ENCODE peak calls at places on chromosomes 13 and 19, in seven cellular contexts. C is PC-3, H is HCT116, J is hepatocyte, Q is GM23248, R is PC-9, A is MM.1S. F is an unnamed sample.

GRCh38 chr19:47729468-47729798 is 15.9 kb upstream of the NOP53 start:
- DNase-seq in C (peak; percentile 89), H (peak; percentile 79), J (peak; percentile 87), Q (peak; percentile 90), R (peak; percentile 86), A (no peak), F (peak; percentile 66)

GRCh38 chr19:15285896-15286591 is 46.3 kb downstream of the BRD4 start:
- DNase-seq in C (no peak), H (no peak), J (no peak), Q (no peak), R (no peak), A (peak; percentile 62), F (peak; percentile 44)

GRCh38 chr19:2288743-2289713 is 7.1 kb upstream of the PEAK3 start:
- DNase-seq in C (no peak), H (no peak), J (no peak), Q (no peak), R (no peak), A (no peak), F (peak; percentile 1)

GRCh38 chr13:30504081-30504480 is 38.3 kb upstream of the HMGB1 start:
- DNase-seq in C (no peak), H (no peak), J (no peak), Q (peak; percentile 13), R (no peak), A (peak; percentile 52), F (no peak)

GRCh38 chr19:11281336-11282049 is 14.5 kb upstream of the TSPAN16 start:
- DNase-seq in C (peak; percentile 45), H (no peak), J (no peak), Q (no peak), R (no peak), A (no peak), F (no peak)

GRCh38 chr13:55613429-55614187 is 1527.1 kb upstream of the PRR20A start:
- DNase-seq in C (no peak), H (no peak), J (no peak), Q (no peak), R (no peak), A (no peak), F (no peak)

GRCh38 chr19:2478324-2478755 is 2.4 kb downstream of the GADD45B start:
- DNase-seq in C (peak; percentile 53), H (no peak), J (peak; percentile 78), Q (peak; percentile 87), R (peak; percentile 63), A (peak; percentile 66), F (peak; percentile 78)

GRCh38 chr13:71879129-71879535 is 12.1 kb upstream of the DACH1 start:
- DNase-seq in C (peak; percentile 30), H (peak; percentile 8), J (peak; percentile 61), Q (peak; percentile 11), R (no peak), A (peak; percentile 59), F (peak; percentile 81)

GRCh38 chr13:34611678-34612077 is 330.4 kb upstream of the NBEA start:
- DNase-seq in C (no peak), H (no peak), J (no peak), Q (no peak), R (no peak), A (no peak), F (no peak)

GRCh38 chr19:33286899-33287298 is 15.4 kb downstream of the CEBPA start:
- DNase-seq in C (no peak), H (no peak), J (no peak), Q (no peak), R (no peak), A (no peak), F (no peak)

GRCh38 chr13:26220575-26220974 is 1.5 kb downstream of the RNF6 start:
- DNase-seq in C (peak; percentile 49), H (no peak), J (peak; percentile 38), Q (peak; percentile 75), R (no peak), A (no peak), F (no peak)

GRCh38 chr19:49430678-49431329 is 5.6 kb downstream of the GFY start:
- DNase-seq in C (no peak), H (no peak), J (no peak), Q (peak; percentile 36), R (no peak), A (no peak), F (no peak)

GRCh38 chr13:95676775-95677563 is at the start of gene DNAJC3:
- DNase-seq in C (peak; percentile 94), H (peak; percentile 90), J (peak; percentile 100), Q (peak; percentile 100), R (peak; percentile 98), A (peak; percentile 97), F (peak; percentile 98)

GRCh38 chr13:76383671-76384461 is 502.3 kb downstream of the KCTD12 start:
- DNase-seq in C (peak; percentile 76), H (no peak), J (peak; percentile 70), Q (peak; percentile 87), R (no peak), A (no peak), F (no peak)

GRCh38 chr19:46229442-46229841 is at the start of gene IGFL1:
- DNase-seq in C (no peak), H (no peak), J (no peak), Q (no peak), R (no peak), A (no peak), F (no peak)

GRCh38 chr19:47075941-47076340 is 27.5 kb upstream of the TMEM160 start:
- DNase-seq in C (no peak), H (no peak), J (no peak), Q (no peak), R (no peak), A (no peak), F (no peak)

GRCh38 chr13:58882556-58882955 is 1251.0 kb downstream of the PCDH17 start:
- DNase-seq in C (no peak), H (no peak), J (no peak), Q (no peak), R (no peak), A (no peak), F (no peak)

GRCh38 chr19:48218964-48219363 is 36.7 kb downstream of the CARD8 start:
- DNase-seq in C (peak; percentile 21), H (no peak), J (no peak), Q (no peak), R (no peak), A (no peak), F (no peak)

GRCh38 chr13:20672772-20673171 is 30.7 kb upstream of the IL17D start:
- DNase-seq in C (no peak), H (no peak), J (no peak), Q (peak; percentile 41), R (no peak), A (no peak), F (no peak)

GRCh38 chr19:52492991-52493470 is 34.4 kb upstream of the ZNF808 start:
- DNase-seq in C (no peak), H (no peak), J (peak; percentile 73), Q (no peak), R (no peak), A (no peak), F (peak; percentile 84)

GRCh38 chr13:30151398-30151797 is 156.0 kb downstream of the KATNAL1 start:
- DNase-seq in C (no peak), H (no peak), J (no peak), Q (no peak), R (no peak), A (no peak), F (no peak)

GRCh38 chr19:9705836-9706235 is 30.9 kb upstream of the ZNF562 start:
- DNase-seq in C (no peak), H (no peak), J (no peak), Q (no peak), R (no peak), A (no peak), F (no peak)

GRCh38 chr13:113604186-113604585 is 19.6 kb downstream of the TFDP1 start:
- DNase-seq in C (no peak), H (no peak), J (no peak), Q (no peak), R (no peak), A (no peak), F (no peak)

GRCh38 chr13:30416471-30416870 is 5.8 kb upstream of the UBE2L5 start:
- DNase-seq in C (no peak), H (no peak), J (no peak), Q (no peak), R (no peak), A (no peak), F (no peak)

DNA sequence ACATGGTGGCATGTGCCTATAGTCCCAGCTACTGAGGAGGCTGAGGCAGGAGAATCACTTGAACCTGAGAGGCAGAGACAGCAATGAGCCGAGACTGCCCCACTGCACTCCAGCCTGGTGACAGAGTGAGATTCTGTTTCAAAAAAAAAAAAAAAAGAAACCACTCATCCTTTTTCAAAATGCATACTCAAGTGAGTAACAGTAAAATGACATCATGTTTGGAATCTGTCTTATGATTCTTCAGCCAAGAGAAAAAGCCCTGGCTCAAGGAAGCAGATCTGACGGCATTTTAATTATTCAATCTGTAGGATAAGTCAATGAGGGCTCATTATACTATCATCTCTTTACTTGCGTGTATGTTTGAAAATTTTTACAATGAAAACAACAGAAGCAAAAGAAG is 13.0 kb upstream of the CCNE1 start:
- DNase-seq in C (no peak), H (no peak), J (no peak), Q (peak; percentile 85), R (no peak), A (no peak), F (no peak)
- H3K9me2 ChIP-seq in C (no peaks in the 10 kb centered on the region), H (no peaks in the 10 kb centered on the region), J (no peaks in the 10 kb centered on the region), Q (no peaks in the 10 kb centered on the region), R (no peaks in the 10 kb centered on the region), A (no peaks in the 10 kb centered on the region), F (no peaks in the 10 kb centered on the region)

DNA sequence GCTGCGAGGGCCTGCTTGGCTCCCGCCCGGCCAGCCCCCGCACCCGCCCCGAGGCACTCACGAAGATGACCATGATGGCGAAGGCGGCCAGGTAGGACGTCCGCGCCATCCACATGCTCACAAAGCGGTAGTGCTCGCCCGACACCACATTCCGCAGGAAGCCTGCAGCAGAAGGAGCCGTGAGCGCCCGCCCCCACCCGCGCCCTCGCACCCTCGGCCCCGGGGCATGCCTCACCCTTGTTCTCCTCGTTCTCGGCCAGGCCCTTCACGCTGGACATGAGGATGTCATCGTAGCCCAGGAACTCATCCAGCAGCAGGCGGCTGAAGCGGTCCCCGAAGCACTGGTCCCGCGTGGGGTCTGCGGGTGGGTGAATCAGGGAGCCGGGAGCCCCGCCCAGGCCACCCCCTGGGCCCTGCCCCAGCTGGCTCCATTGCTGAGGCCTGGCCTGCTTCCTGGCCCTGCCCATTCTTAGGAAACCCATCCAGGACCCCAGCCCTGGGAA is 9.0 kb downstream of the TMEM259 start:
- DNase-seq in C (no peak), H (no peak), J (no peak), Q (no peak), R (no peak), A (no peak), F (no peak)
- H3K79me2 ChIP-seq in C (peaks cover 28% of the 10 kb centered on the region), H (peaks cover 40% of the 10 kb centered on the region), J (peaks cover 36% of the 10 kb centered on the region), Q (peaks cover 52% of the 10 kb centered on the region), R (peaks cover 29% of the 10 kb centered on the region), A (peaks cover 50% of the 10 kb centered on the region), F (peaks cover 33% of the 10 kb centered on the region)

GRCh38 chr13:27978301-27978968 is 9.3 kb upstream of the CDX2 start:
- DNase-seq in C (no peak), H (no peak), J (peak; percentile 81), Q (no peak), R (no peak), A (no peak), F (peak; percentile 85)
- TF ChIP-seq EZH2 in C (no peak), H (no peak), J (no peak), Q (no peak), R (no peak), A (no peak), F (peak; percentile 93)

DNA sequence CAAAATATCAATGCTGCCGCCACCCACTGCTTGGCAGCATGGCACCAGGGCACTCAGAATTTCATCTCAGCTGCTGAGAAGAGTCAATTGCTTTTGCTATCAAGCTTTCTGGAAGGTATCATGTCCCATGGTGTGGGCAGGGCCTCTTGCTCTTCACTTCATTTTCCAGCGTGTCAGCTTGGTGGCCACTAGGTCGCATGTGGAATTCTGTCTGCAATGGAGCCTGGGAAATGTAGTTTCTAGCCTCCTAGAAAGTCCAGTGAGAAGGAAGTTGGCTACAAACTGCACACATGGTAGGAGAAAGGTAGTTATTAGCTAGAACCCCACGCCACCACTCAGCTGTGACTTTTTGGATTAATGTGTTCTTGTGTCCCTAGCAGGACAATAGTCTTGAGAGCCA is 105.3 kb downstream of the MYO16 start:
- DNase-seq in C (peak; percentile 11), H (peak; percentile 43), J (peak; percentile 13), Q (no peak), R (no peak), A (no peak), F (peak; percentile 73)
- H3K9me2 ChIP-seq in C (no peaks in the 10 kb centered on the region), H (no peaks in the 10 kb centered on the region), J (no peaks in the 10 kb centered on the region), Q (no peaks in the 10 kb centered on the region), R (no peaks in the 10 kb centered on the region), A (no peaks in the 10 kb centered on the region), F (no peaks in the 10 kb centered on the region)

F was measured in GM23338.